ENCODE peak calls at places on chromosomes 1 and 21, in five cellular contexts. A is NCI-H187 treated with DMSO at 0.1 percent for 48 hours; T is upper lobe of right lung; D is stomach; S is activated T-cell treated with anti-CD3 and anti-CD28 coated beads, Interleukin-2, amount 50 U/mL, for 48 hours. P is an unnamed sample.

GRCh38 chr1:197127513-197127912 is 19.0 kb downstream of the ASPM start:
- DNase-seq in S (no peak), D (no peak), T (no peak), A (no peak), P (no peak)

GRCh38 chr1:223556414-223557124 is 108.9 kb downstream of the CAPN8 start:
- DNase-seq in T (peak), D (peak), A (no peak), S (peak), P (no peak)

GRCh38 chr1:215257280-215257679 is 174.7 kb downstream of the KCNK2 start:
- DNase-seq in T (no peak), A (no peak), D (no peak), S (no peak), P (no peak)

GRCh38 chr1:47679301-47679751 is 241.5 kb downstream of the FOXD2 start:
- DNase-seq in A (no peak), D (peak), T (no peak), S (no peak), P (no peak)

GRCh38 chr1:23936481-23937176 is 23.0 kb upstream of the PNRC2 start:
- DNase-seq in D (no peak), T (no peak), A (no peak), S (no peak), P (no peak)

GRCh38 chr1:115069186-115069585 is 20.1 kb downstream of the TSPAN2 start:
- DNase-seq in T (no peak), D (no peak), S (no peak), A (no peak), P (no peak)

GRCh38 chr1:77287535-77287934 is 5.7 kb downstream of the AK5 start:
- DNase-seq in T (no peak), D (no peak), S (no peak), A (no peak), P (no peak)

GRCh38 chr21:38788275-38788911 is 17.3 kb upstream of the ETS2 start:
- DNase-seq in S (no peak), D (no peak), T (no peak), A (no peak), P (no peak)

GRCh38 chr1:36876990-36877389 is 157.3 kb downstream of the GRIK3 start:
- DNase-seq in D (no peak), T (no peak), S (no peak), A (no peak), P (no peak)

GRCh38 chr1:53153752-53154151 is 11.3 kb upstream of the SLC1A7 start:
- DNase-seq in T (no peak), S (no peak), A (no peak), D (no peak), P (no peak)

GRCh38 chr1:44802306-44803061 is 2.3 kb downstream of the PLK3 start:
- DNase-seq in D (no peak), S (no peak), A (no peak), T (peak), P (no peak)

GRCh38 chr1:212413902-212414327 is 771 bp downstream of the PACC1 start:
- DNase-seq in T (no peak), D (no peak), A (no peak), S (no peak), P (no peak)

GRCh38 chr21:34037446-34037845 is 35.9 kb upstream of the MRPS6 start:
- DNase-seq in D (no peak), T (no peak), A (no peak), S (no peak), P (no peak)

GRCh38 chr1:182752077-182752826 is 37.3 kb upstream of the NPL start:
- DNase-seq in A (no peak), D (no peak), T (no peak), S (no peak), P (no peak)

GRCh38 chr1:3399732-3400131 is 54.7 kb upstream of the ARHGEF16 start:
- DNase-seq in T (no peak), S (no peak), A (no peak), D (no peak), P (no peak)

GRCh38 chr1:155000475-155000724 is 2.2 kb upstream of the ZBTB7B start:
- DNase-seq in T (no peak), D (peak), S (no peak), A (no peak), P (no peak)

GRCh38 chr1:1630965-1631792 is 794 bp upstream of the MMP23B start:
- DNase-seq in S (peak), A (no peak), D (peak), T (peak), P (no peak)

GRCh38 chr1:57711326-57711725 is 287.5 kb upstream of the DAB1 start:
- DNase-seq in T (no peak), D (no peak), A (peak), S (no peak), P (no peak)

GRCh38 chr1:168081373-168082007 is 55.2 kb downstream of the GPR161 start:
- DNase-seq in T (no peak), D (no peak), S (peak), A (no peak), P (no peak)

GRCh38 chr1:8047686-8048522 is 21.8 kb upstream of the ERRFI1 start:
- DNase-seq in D (no peak), A (no peak), T (no peak), S (no peak), P (no peak)

GRCh38 chr1:47023268-47024137 is at the start of gene CYP4X1:
- DNase-seq in T (peak), D (peak), S (no peak), A (no peak), P (peak)

GRCh38 chr21:30227633-30228404 is 11.9 kb upstream of the CLDN8 start:
- DNase-seq in A (no peak), T (no peak), D (no peak), S (no peak), P (no peak)

GRCh38 chr1:184639205-184639604 is 115.5 kb downstream of the EDEM3 start:
- DNase-seq in S (no peak), T (no peak), A (no peak), D (no peak), P (no peak)

GRCh38 chr1:23772049-23772853 is 6.0 kb upstream of the PITHD1 start:
- DNase-seq in D (peak), S (peak), A (peak), T (peak), P (peak)

GRCh38 chr1:208165659-208166058 is 78.5 kb downstream of the PLXNA2 start:
- DNase-seq in T (no peak), D (no peak), A (no peak), S (no peak), P (no peak)

GRCh38 chr1:26734501-26735058 is 38.8 kb downstream of the ARID1A start:
- DNase-seq in D (no peak), S (no peak), A (no peak), T (no peak), P (no peak)

GRCh38 chr1:47437518-47438320 is at the start of gene FOXD2:
- DNase-seq in S (peak), D (peak), T (peak), A (no peak), P (peak)

P was measured in DMS153.